ENCODE peak calls at places on chromosome 10, in seven cellular contexts. J is tibial nerve; Z is adrenal gland; O is CD4-positive, alpha-beta memory T cell; M is brain microvascular endothelial cell; W is esophagus squamous epithelium; G is CD8-positive, alpha-beta T cell. D is an unnamed sample.

GRCh38 chr10:78212786-78213175 is 179.1 kb downstream of the RPS24 start:
- DNase-seq in J (no peak), G (no peak), Z (no peak), M (no peak), O (no peak), W (no peak), D (no peak)

GRCh38 chr10:70425096-70425495 is 16.4 kb downstream of the NODAL start:
- DNase-seq in J (no peak), M (no peak), Z (no peak), G (no peak), W (no peak), O (no peak), D (peak; percentile 29)

GRCh38 chr10:123354521-123354920 is 200.3 kb downstream of the BUB3 start:
- DNase-seq in O (no peak), M (no peak), G (no peak), W (no peak), Z (no peak), J (no peak), D (no peak)

GRCh38 chr10:24299587-24300258 is 90.8 kb downstream of the KIAA1217 start:
- DNase-seq in W (no peak), G (no peak), Z (no peak), M (peak; percentile 52), O (no peak), J (no peak), D (no peak)

GRCh38 chr10:123148414-123149161 is 652 bp downstream of the HMX2 start:
- DNase-seq in W (no peak), Z (no peak), J (no peak), O (no peak), G (no peak), M (no peak), D (no peak)

GRCh38 chr10:117684673-117685211 is 142.2 kb downstream of the EMX2 start:
- DNase-seq in J (no peak), M (no peak), Z (no peak), G (no peak), O (no peak), W (no peak), D (peak; percentile 35)

GRCh38 chr10:132339276-132339675 is 7.3 kb downstream of the LRRC27 start:
- DNase-seq in G (no peak), J (no peak), O (no peak), Z (no peak), W (no peak), M (no peak), D (no peak)

GRCh38 chr10:117373848-117374505 is 1.3 kb downstream of the PDZD8 start:
- DNase-seq in Z (peak; percentile 58), J (no peak), G (no peak), O (peak; percentile 62), W (no peak), M (no peak), D (peak; percentile 59)

GRCh38 chr10:71623098-71623985 is 96.2 kb downstream of the C10orf105 start:
- DNase-seq in G (no peak), W (no peak), Z (peak; percentile 27), J (no peak), M (peak; percentile 26), O (no peak), D (peak; percentile 26)

GRCh38 chr10:6083523-6084475 is 5.0 kb upstream of the RBM17 start:
- DNase-seq in W (no peak), G (no peak), Z (no peak), O (peak; percentile 51), M (no peak), J (no peak), D (no peak)

GRCh38 chr10:47058961-47059391 is 147.7 kb downstream of the PTPN20 start:
- DNase-seq in G (no peak), W (no peak), Z (no peak), O (no peak), M (no peak), J (no peak), D (no peak)

GRCh38 chr10:16777473-16778370 is 39.5 kb downstream of the RSU1 start:
- DNase-seq in G (no peak), O (peak; percentile 57), W (no peak), Z (peak; percentile 24), J (no peak), M (peak; percentile 62), D (no peak)

GRCh38 chr10:16965740-16966447 is 148.7 kb upstream of the RSU1 start:
- DNase-seq in W (no peak), G (no peak), J (no peak), O (no peak), M (peak; percentile 94), Z (no peak), D (peak; percentile 21)

GRCh38 chr10:52616420-52616764 is 156.2 kb downstream of the MBL2 start:
- DNase-seq in J (no peak), W (no peak), M (no peak), O (no peak), Z (no peak), G (no peak), D (no peak)

GRCh38 chr10:72056932-72057751 is 31.2 kb downstream of the SPOCK2 start:
- DNase-seq in Z (no peak), G (no peak), M (no peak), J (no peak), O (no peak), W (no peak), D (no peak)

DNA sequence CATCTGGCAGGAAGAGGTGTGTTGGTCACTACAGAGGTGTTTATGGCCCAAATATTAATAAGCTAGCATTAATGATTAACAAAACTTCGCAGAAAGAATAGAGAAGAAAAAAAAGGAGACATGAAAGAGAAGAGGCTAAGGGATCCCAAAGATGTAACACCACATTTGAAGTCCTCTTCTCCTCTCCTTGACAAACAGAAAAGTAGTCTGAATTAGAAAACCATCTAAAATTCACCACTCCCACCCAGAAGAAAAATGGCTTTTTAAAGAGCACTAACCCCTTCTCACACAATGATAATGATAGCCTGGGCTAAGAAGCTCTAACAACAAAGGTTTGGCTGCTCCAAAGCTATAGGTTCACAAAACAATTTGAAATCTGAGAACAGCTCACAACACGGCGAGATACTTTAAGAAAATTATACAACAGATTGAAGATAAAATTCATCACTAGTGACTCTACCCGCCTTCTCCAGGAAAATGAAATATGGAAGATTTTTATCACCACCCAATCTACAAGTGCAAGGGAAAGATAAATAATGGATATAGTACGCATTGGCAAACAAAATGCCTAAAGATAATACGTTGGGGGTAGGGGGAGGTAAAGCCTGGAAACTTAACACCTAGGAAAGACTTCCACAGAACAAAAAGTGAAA is 7.4 kb downstream of the ITGB1 start:
- DNase-seq in O (no peak), J (no peak), W (no peak), Z (no peak), G (no peak), M (no peak), D (no peak)
- H3K27ac ChIP-seq in O (peak overlapping the region; percentile 43), J (no peak overlapping the region), W (peak overlapping the region; percentile 6), Z (no peak overlapping the region), G (no peak overlapping the region), M (peak overlapping the region; percentile 27), D (peak overlapping the region; percentile 9)

GRCh38 chr10:114393482-114393881 is 10.8 kb downstream of the AFAP1L2 start:
- DNase-seq in O (no peak), G (no peak), W (no peak), M (peak; percentile 39), J (peak; percentile 42), Z (no peak), D (no peak)

GRCh38 chr10:114396455-114396854 is 7.8 kb downstream of the AFAP1L2 start:
- DNase-seq in J (no peak), O (no peak), W (no peak), M (no peak), G (no peak), Z (no peak), D (no peak)

GRCh38 chr10:114395361-114396022 is 8.8 kb downstream of the AFAP1L2 start:
- DNase-seq in J (no peak), W (no peak), Z (no peak), O (no peak), G (no peak), M (no peak), D (no peak)

GRCh38 chr10:114393886-114394285 is 10.4 kb downstream of the AFAP1L2 start:
- DNase-seq in Z (no peak), J (no peak), O (no peak), G (no peak), M (no peak), W (no peak), D (no peak)

DNA sequence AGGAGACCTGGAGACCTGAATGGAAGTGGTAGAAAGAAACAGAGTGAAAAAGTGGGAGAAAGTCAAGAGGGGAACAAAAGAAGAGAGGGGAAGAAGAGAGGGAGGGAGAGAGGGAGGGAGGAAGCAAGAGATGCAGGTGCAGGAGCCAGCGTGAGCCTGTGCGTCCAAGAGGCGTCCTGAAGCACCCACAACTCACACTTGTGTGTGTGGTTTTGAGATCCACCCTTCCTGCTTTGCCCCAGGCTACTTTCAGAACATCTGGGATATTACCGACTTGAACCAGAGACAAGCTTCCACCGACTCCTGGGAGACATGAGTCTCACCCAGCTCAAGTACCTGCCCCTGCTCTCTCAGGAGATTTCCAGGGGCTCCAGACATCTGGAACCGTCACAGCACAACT is 9.8 kb downstream of the AFAP1L2 start:
- DNase-seq in G (no peak), Z (no peak), J (no peak), O (no peak), M (no peak), W (no peak), D (no peak)
- H3K4me3 ChIP-seq in G (no peak overlapping the region), Z (no peak overlapping the region), J (no peak overlapping the region), O (no peak overlapping the region), M (no peak overlapping the region), W (no peak overlapping the region), D (no peak overlapping the region)

GRCh38 chr10:86367339-86367951 is 850 bp upstream of the GRID1 start:
- DNase-seq in O (no peak), G (no peak), W (no peak), M (no peak), J (peak; percentile 12), Z (no peak), D (no peak)

GRCh38 chr10:86366902-86367338 is 325 bp upstream of the GRID1 start:
- DNase-seq in G (no peak), M (no peak), O (no peak), W (no peak), J (peak; percentile 9), Z (no peak), D (no peak)

GRCh38 chr10:86368987-86369386 is 2.4 kb upstream of the GRID1 start:
- DNase-seq in M (no peak), J (peak; percentile 1), G (no peak), W (no peak), Z (peak; percentile 2), O (no peak), D (no peak)

GRCh38 chr10:86366033-86366901 is at the start of gene GRID1:
- DNase-seq in Z (peak; percentile 67), G (no peak), O (peak; percentile 9), M (no peak), W (no peak), J (peak; percentile 12), D (no peak)

DNA sequence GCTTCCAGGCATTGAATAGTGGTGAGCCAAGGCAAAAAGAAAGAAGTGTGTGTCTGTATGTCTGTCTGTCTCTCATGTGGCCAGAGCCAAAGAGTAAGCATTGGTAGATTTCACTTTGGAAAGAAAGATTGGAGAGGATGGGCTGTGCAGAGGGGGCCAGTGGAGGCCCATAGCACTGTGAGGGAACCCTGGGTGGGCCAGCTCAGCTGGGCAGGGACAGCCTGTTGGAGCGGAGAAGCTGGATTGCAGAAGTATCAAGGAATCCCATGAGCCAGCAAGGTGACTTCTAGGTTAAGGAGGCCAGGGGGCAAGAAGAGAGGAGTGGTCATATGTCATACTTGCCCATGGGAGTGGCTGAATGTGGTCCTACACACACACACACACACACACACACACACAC is 1.5 kb upstream of the GRID1 start:
- DNase-seq in Z (no peak), J (no peak), O (no peak), M (no peak), G (no peak), W (no peak), D (no peak)
- H3K27me3 ChIP-seq in Z (peaks cover 18% of the 10 kb centered on the region), J (no peaks in the 10 kb centered on the region), O (peaks cover 26% of the 10 kb centered on the region), M (peaks cover 56% of the 10 kb centered on the region), G (peaks cover 9% of the 10 kb centered on the region), W (peaks cover 21% of the 10 kb centered on the region), D (peaks cover 97% of the 10 kb centered on the region)

GRCh38 chr10:4638116-4638515 is 187.9 kb upstream of the AKR1E2 start:
- DNase-seq in O (no peak), J (no peak), Z (no peak), G (no peak), M (no peak), W (no peak), D (no peak)
- H3K27ac ChIP-seq in O (no peak overlapping the region), J (no peak overlapping the region), Z (no peak overlapping the region), G (no peak overlapping the region), M (no peak overlapping the region), W (no peak overlapping the region), D (no peak overlapping the region)